ENCODE peak calls at places on chromosome 18, in seven cellular contexts. B is heart right ventricle, V is foreskin keratinocyte, W is mesendoderm, X is GM23248, U is upper lobe of right lung, Y is ascending aorta. F is an unnamed sample.

GRCh38 chr18:46426311-46427047 is 230.5 kb downstream of the LOXHD1 start:
- DNase-seq in U (no peak), B (no peak), V (no peak), Y (no peak), X (no peak), W (no peak), F (no peak)

GRCh38 chr18:43108882-43109281 is 6.6 kb downstream of the RIT2 start:
- DNase-seq in B (no peak), V (no peak), U (no peak), W (no peak), Y (no peak), X (no peak), F (no peak)

GRCh38 chr18:3401669-3402620 is 48.0 kb upstream of the TGIF1 start:
- DNase-seq in X (no peak), V (no peak), Y (no peak), W (no peak), B (no peak), U (no peak), F (no peak)

GRCh38 chr18:10139783-10140410 is 226.1 kb downstream of the VAPA start:
- DNase-seq in B (no peak), X (peak), Y (no peak), V (no peak), U (no peak), W (no peak), F (no peak)

GRCh38 chr18:59918320-59918755 is 18.5 kb downstream of the PMAIP1 start:
- DNase-seq in Y (no peak), V (no peak), U (peak), B (peak), X (peak), W (peak), F (no peak)

GRCh38 chr18:55251186-55251995 is 292.1 kb upstream of the CCDC68 start:
- DNase-seq in U (no peak), X (peak), Y (no peak), W (peak), V (no peak), B (no peak), F (no peak)

GRCh38 chr18:35597758-35598157 is 16.2 kb downstream of the GALNT1 start:
- DNase-seq in V (no peak), Y (no peak), X (no peak), U (no peak), B (no peak), W (no peak), F (no peak)

GRCh38 chr18:73254564-73254963 is 386.8 kb upstream of the NETO1 start:
- DNase-seq in U (no peak), X (no peak), W (no peak), Y (no peak), B (no peak), V (no peak), F (no peak)

GRCh38 chr18:27887711-27888495 is 289.0 kb downstream of the CDH2 start:
- DNase-seq in Y (no peak), B (no peak), W (no peak), U (no peak), X (peak), V (peak), F (no peak)

GRCh38 chr18:47246027-47246971 is 5.2 kb downstream of the SKOR2 start:
- DNase-seq in X (no peak), B (no peak), U (no peak), V (no peak), Y (no peak), W (no peak), F (no peak)

GRCh38 chr18:31206787-31207381 is 44.2 kb upstream of the DSC1 start:
- DNase-seq in W (peak), U (peak), Y (peak), V (peak), B (peak), X (no peak), F (no peak)

GRCh38 chr18:8747440-8747937 is 42.1 kb downstream of the MTCL1 start:
- DNase-seq in U (no peak), B (no peak), V (peak), Y (no peak), X (peak), W (no peak), F (no peak)

GRCh38 chr18:31399336-31400032 is 22.9 kb downstream of the DSG4 start:
- DNase-seq in B (no peak), Y (no peak), X (no peak), W (no peak), U (no peak), V (peak), F (no peak)

GRCh38 chr18:31741096-31741735 is 19.5 kb downstream of the SLC25A52 start:
- DNase-seq in W (peak), V (no peak), B (no peak), U (no peak), Y (peak), X (peak), F (no peak)

GRCh38 chr18:46320928-46321855 is 217.0 kb downstream of the HAUS1 start:
- DNase-seq in V (peak), Y (no peak), W (no peak), U (no peak), B (no peak), X (peak), F (no peak)

GRCh38 chr18:62384610-62385097 is 59.5 kb downstream of the TNFRSF11A start:
- DNase-seq in V (peak), B (no peak), W (peak), U (no peak), X (no peak), Y (no peak), F (no peak)

GRCh38 chr18:32478818-32479217 is 8.1 kb upstream of the GAREM1 start:
- DNase-seq in W (no peak), V (no peak), U (no peak), Y (no peak), B (no peak), X (no peak), F (no peak)

GRCh38 chr18:36769611-36770314 is 59.0 kb downstream of the TPGS2 start:
- DNase-seq in U (no peak), X (peak), Y (no peak), V (no peak), B (peak), W (peak), F (no peak)

GRCh38 chr18:74793746-74794145 is 196.1 kb downstream of the ZNF407 start:
- DNase-seq in Y (no peak), B (no peak), W (peak), V (no peak), X (no peak), U (no peak), F (no peak)

GRCh38 chr18:2961828-2962227 is 51.1 kb downstream of the LPIN2 start:
- DNase-seq in U (no peak), W (no peak), Y (no peak), X (peak), B (no peak), V (no peak), F (no peak)

GRCh38 chr18:13376841-13377351 is 158.3 kb downstream of the LDLRAD4 start:
- DNase-seq in Y (no peak), B (no peak), W (no peak), V (no peak), X (no peak), U (no peak), F (no peak)

GRCh38 chr18:2890606-2891005 is 43.8 kb downstream of the EMILIN2 start:
- DNase-seq in B (no peak), U (no peak), X (no peak), V (no peak), Y (no peak), W (no peak), F (no peak)

GRCh38 chr18:32867330-32867729 is 94.5 kb upstream of the KLHL14 start:
- DNase-seq in B (no peak), Y (no peak), W (no peak), X (no peak), U (no peak), V (no peak), F (no peak)

GRCh38 chr18:56962322-56962721 is 184.6 kb upstream of the BOD1L2 start:
- DNase-seq in W (no peak), U (no peak), V (no peak), B (no peak), X (no peak), Y (no peak), F (no peak)

GRCh38 chr18:79588636-79589481 is 90.7 kb upstream of the CTDP1 start:
- DNase-seq in U (peak), Y (peak), B (peak), X (peak), V (no peak), W (peak), F (peak)

GRCh38 chr18:45276878-45277277 is 338.4 kb upstream of the SLC14A2 start:
- DNase-seq in X (no peak), W (no peak), V (no peak), U (no peak), B (no peak), Y (no peak), F (no peak)

GRCh38 chr18:45282101-45282812 is 333.0 kb upstream of the SLC14A2 start:
- DNase-seq in W (no peak), U (no peak), B (no peak), Y (no peak), V (no peak), X (peak), F (no peak)

GRCh38 chr18:45277870-45278269 is 337.4 kb upstream of the SLC14A2 start:
- DNase-seq in Y (no peak), B (no peak), W (no peak), X (no peak), V (no peak), U (no peak), F (no peak)

GRCh38 chr18:45284174-45284573 is 331.1 kb upstream of the SLC14A2 start:
- DNase-seq in B (no peak), Y (no peak), X (no peak), W (peak), U (no peak), V (no peak), F (no peak)

GRCh38 chr18:45280486-45281263 is 334.6 kb upstream of the SLC14A2 start:
- DNase-seq in U (no peak), B (no peak), Y (no peak), X (no peak), W (no peak), V (no peak), F (no peak)
- H3K27ac ChIP-seq in U (no peak), B (no peak), Y (no peak), X (no peak), W (no peak), V (no peak), F (no peak)

GRCh38 chr18:26215247-26215970 is 10.8 kb upstream of the TAF4B start:
- DNase-seq in W (no peak), Y (no peak), V (no peak), B (no peak), U (no peak), X (no peak), F (no peak)
- H3K27ac ChIP-seq in W (no peak), Y (no peak), V (no peak), B (no peak), U (no peak), X (no peak), F (no peak)

GRCh38 chr18:22902093-22902492 is 31.0 kb upstream of the RBBP8 start:
- DNase-seq in U (no peak), V (no peak), B (no peak), W (no peak), X (no peak), Y (no peak), F (no peak)
- H3K27ac ChIP-seq in U (no peak), V (no peak), B (no peak), W (no peak), X (no peak), Y (no peak), F (no peak)

GRCh38 chr18:58630071-58630470 is 1.2 kb upstream of the ALPK2 start:
- DNase-seq in Y (no peak), U (no peak), W (peak), B (no peak), X (no peak), V (no peak), F (no peak)
- H3K27ac ChIP-seq in Y (no peak), U (no peak), W (no peak), B (peak), X (no peak), V (no peak), F (no peak)

GRCh38 chr18:23864620-23865019 is 149.9 kb upstream of the TTC39C start:
- DNase-seq in W (no peak), B (no peak), U (no peak), Y (no peak), X (no peak), V (no peak), F (no peak)

GRCh38 chr18:23859466-23860352 is 154.8 kb upstream of the TTC39C start:
- DNase-seq in V (no peak), B (no peak), X (no peak), Y (no peak), W (peak), U (no peak), F (no peak)

GRCh38 chr18:23857756-23858155 is 156.8 kb upstream of the TTC39C start:
- DNase-seq in W (no peak), V (no peak), B (no peak), U (peak), Y (no peak), X (no peak), F (no peak)

GRCh38 chr18:23861326-23861725 is 153.2 kb upstream of the TTC39C start:
- DNase-seq in V (no peak), U (no peak), X (no peak), B (no peak), Y (no peak), W (no peak), F (no peak)

DNA sequence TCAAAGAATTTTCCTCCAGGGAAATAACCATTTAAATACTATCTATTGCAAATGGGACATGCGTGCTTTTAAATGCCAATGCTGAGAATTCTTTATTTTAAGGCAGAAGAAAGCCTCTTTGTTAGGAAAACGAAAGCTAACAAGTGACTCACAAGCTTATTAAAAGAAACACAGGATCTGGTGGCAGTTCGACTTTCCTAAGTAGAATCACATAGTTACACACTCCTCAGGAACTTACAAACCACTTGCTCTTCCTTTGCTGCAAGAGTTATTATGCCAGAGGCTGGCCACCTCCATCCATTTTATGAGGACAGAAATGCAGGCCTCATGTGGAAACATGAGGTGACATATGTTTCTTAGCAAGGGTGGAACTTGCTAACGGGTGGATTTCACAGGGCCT is 152.5 kb upstream of the TTC39C start:
- DNase-seq in B (no peak), U (no peak), Y (no peak), V (peak), X (peak), W (no peak), F (no peak)
- H3K27ac ChIP-seq in B (peak), U (no peak), Y (peak), V (peak), X (peak), W (no peak), F (no peak)

GRCh38 chr18:48811401-48811800 is 139.4 kb downstream of the SMAD7 start:
- DNase-seq in U (no peak), W (no peak), X (no peak), V (no peak), B (no peak), Y (peak), F (no peak)
- H3K27ac ChIP-seq in U (no peak), W (no peak), X (no peak), V (no peak), B (no peak), Y (peak), F (no peak)

GRCh38 chr18:58580078-58580477 is 48.8 kb downstream of the ALPK2 start:
- DNase-seq in Y (no peak), W (no peak), X (peak), B (no peak), U (no peak), V (no peak), F (no peak)
- H3K27ac ChIP-seq in Y (no peak), W (no peak), X (peak), B (no peak), U (no peak), V (no peak), F (no peak)

F was measured in substantia nigra.